ENCODE peak calls at places on chromosomes 6 and 20, in eight cellular contexts. M is WERI-Rb-1, N is suprapubic skin, E is astrocyte of the cerebellum, G is tibial nerve, U is mammary epithelial cell, C is choroid plexus epithelial cell, K is hepatocyte. B is an unnamed sample.
A peak's percentile ranks its signal among the peaks of the same experiment; 100 is the strongest.

GRCh38 chr20:43458422-43458924 is 777 bp downstream of the SRSF6 start:
- DNase-seq in M (no peak), N (no peak), E (no peak), G (no peak), U (peak; percentile 4), C (peak; percentile 43), K (no peak), B (no peak)

GRCh38 chr20:36306557-36307411 is 645 bp downstream of the DLGAP4 start:
- DNase-seq in M (no peak), N (no peak), E (no peak), G (no peak), U (no peak), C (no peak), K (no peak), B (peak; percentile 58)

GRCh38 chr20:45592574-45593189 is 13.6 kb upstream of the WFDC8 start:
- DNase-seq in M (peak; percentile 43), N (no peak), E (no peak), G (no peak), U (peak; percentile 56), C (peak; percentile 59), K (peak; percentile 61), B (no peak)

GRCh38 chr6:22445946-22446345 is 123.4 kb upstream of the HDGFL1 start:
- DNase-seq in M (no peak), N (no peak), E (no peak), G (no peak), U (no peak), C (no peak), K (no peak), B (no peak)

GRCh38 chr6:56096946-56097345 is 150.4 kb downstream of the COL21A1 start:
- DNase-seq in M (no peak), N (no peak), E (no peak), G (no peak), U (no peak), C (no peak), K (no peak), B (no peak)

GRCh38 chr6:153312633-153313032 is 181.6 kb upstream of the RGS17 start:
- DNase-seq in M (peak; percentile 45), N (no peak), E (peak; percentile 6), G (no peak), U (peak; percentile 68), C (peak; percentile 77), K (peak; percentile 52), B (no peak)

GRCh38 chr20:17898548-17898994 is 70.0 kb downstream of the SNX5 start:
- DNase-seq in M (peak; percentile 56), N (peak; percentile 90), E (peak; percentile 55), G (peak; percentile 72), U (peak; percentile 53), C (peak; percentile 84), K (peak; percentile 87), B (no peak)

GRCh38 chr6:14831070-14831469 is 414.8 kb upstream of the JARID2 start:
- DNase-seq in M (no peak), N (no peak), E (no peak), G (no peak), U (no peak), C (no peak), K (no peak), B (no peak)

GRCh38 chr6:170266061-170266825 is 24.6 kb downstream of the DLL1 start:
- DNase-seq in M (no peak), N (no peak), E (no peak), G (no peak), U (no peak), C (no peak), K (no peak), B (no peak)
- H3K4me3 ChIP-seq in M (no peak overlapping the region), N (no peak overlapping the region), E (no peak overlapping the region), G (no peak overlapping the region), U (no peak overlapping the region), C (no peak overlapping the region), K (no peak overlapping the region), B (no peak overlapping the region)

DNA sequence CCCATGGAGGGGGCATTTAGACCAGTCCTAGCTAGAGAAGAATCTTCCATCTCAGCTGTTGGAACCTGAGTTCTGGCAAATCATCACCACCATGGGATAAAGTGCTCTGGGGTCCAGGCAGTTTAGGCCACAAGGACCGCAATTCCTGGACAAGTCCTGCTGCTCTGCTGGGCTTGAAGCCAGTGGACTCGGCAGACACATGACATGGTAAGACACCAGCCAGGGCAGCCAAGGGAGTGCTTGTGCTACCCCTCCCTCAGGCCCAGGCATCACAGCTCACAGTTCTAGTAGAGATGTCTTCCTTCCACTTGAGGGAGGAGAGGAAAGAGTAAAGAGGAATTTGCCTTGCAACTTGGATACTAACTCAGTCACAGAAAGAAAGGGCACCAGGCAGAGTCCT is 246.0 kb downstream of the EYA4 start:
- DNase-seq in M (no peak), N (no peak), E (no peak), G (no peak), U (no peak), C (no peak), K (no peak), B (no peak)
- H3K4me3 ChIP-seq in M (no peak overlapping the region), N (no peak overlapping the region), E (no peak overlapping the region), G (no peak overlapping the region), U (no peak overlapping the region), C (no peak overlapping the region), K (no peak overlapping the region), B (no peak overlapping the region)

GRCh38 chr6:132765560-132765959 is 7.9 kb upstream of the VNN2 start:
- DNase-seq in M (no peak), N (no peak), E (no peak), G (no peak), U (no peak), C (no peak), K (no peak), B (no peak)

GRCh38 chr6:132760256-132760655 is 2.6 kb upstream of the VNN2 start:
- DNase-seq in M (no peak), N (no peak), E (no peak), G (no peak), U (no peak), C (no peak), K (no peak), B (no peak)

GRCh38 chr6:132758689-132759088 is 985 bp upstream of the VNN2 start:
- DNase-seq in M (no peak), N (no peak), E (no peak), G (no peak), U (no peak), C (no peak), K (no peak), B (no peak)

GRCh38 chr6:132764370-132764769 is 6.7 kb upstream of the VNN2 start:
- DNase-seq in M (no peak), N (no peak), E (peak; percentile 65), G (no peak), U (peak; percentile 90), C (peak; percentile 67), K (peak; percentile 61), B (no peak)

DNA sequence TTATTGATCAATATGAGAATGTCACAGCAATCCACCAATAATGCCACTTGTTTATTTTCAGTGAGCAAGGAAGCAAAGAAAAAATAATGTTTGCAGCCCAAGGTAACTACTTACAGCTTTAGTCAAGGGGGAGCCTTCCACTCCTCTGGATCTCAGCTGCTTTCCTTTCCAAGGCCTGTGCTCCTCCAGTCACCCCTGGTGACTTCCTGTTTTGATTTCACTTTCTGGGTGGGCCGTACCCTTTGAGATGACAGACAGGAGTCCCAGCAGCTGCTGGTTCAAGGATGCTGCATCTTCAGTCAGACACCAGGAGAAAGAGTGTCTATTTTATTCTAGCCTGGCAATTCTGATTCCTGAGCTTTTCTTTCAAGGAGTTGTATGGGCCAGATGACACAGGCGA is 5.6 kb upstream of the VNN2 start:
- DNase-seq in M (no peak), N (no peak), E (no peak), G (no peak), U (no peak), C (no peak), K (no peak), B (no peak)
- H3K4me3 ChIP-seq in M (no peak overlapping the region), N (no peak overlapping the region), E (no peak overlapping the region), G (no peak overlapping the region), U (no peak overlapping the region), C (no peak overlapping the region), K (no peak overlapping the region), B (no peak overlapping the region)

GRCh38 chr20:57792386-57793095 is 82.7 kb upstream of the PMEPA1 start:
- DNase-seq in M (no peak), N (no peak), E (no peak), G (no peak), U (no peak), C (peak; percentile 19), K (no peak), B (no peak)

GRCh38 chr20:57793421-57793820 is 83.6 kb upstream of the PMEPA1 start:
- DNase-seq in M (no peak), N (no peak), E (no peak), G (no peak), U (no peak), C (no peak), K (no peak), B (no peak)

GRCh38 chr20:57790176-57790575 is 80.4 kb upstream of the PMEPA1 start:
- DNase-seq in M (no peak), N (peak; percentile 56), E (no peak), G (no peak), U (no peak), C (no peak), K (no peak), B (no peak)

GRCh38 chr20:57791946-57792328 is 82.1 kb upstream of the PMEPA1 start:
- DNase-seq in M (no peak), N (no peak), E (no peak), G (no peak), U (no peak), C (no peak), K (no peak), B (no peak)

GRCh38 chr20:57791178-57791945 is 81.5 kb upstream of the PMEPA1 start:
- DNase-seq in M (no peak), N (peak; percentile 24), E (no peak), G (no peak), U (no peak), C (no peak), K (no peak), B (no peak)
- H3K4me3 ChIP-seq in M (no peak overlapping the region), N (no peak overlapping the region), E (no peak overlapping the region), G (no peak overlapping the region), U (no peak overlapping the region), C (no peak overlapping the region), K (no peak overlapping the region), B (no peak overlapping the region)